ENCODE peak calls at places on chromosomes 16 and 17, in six cellular contexts. D is activated CD8-positive, alpha-beta memory T cell treated with anti-CD3 and anti-CD28 coated beads, Interleukin-2, amount 50 U/mL, for 4 hours; M is MM.1S; S is islet precursor cell; Z is cardiac fibroblast; B is lower leg skin. W is an unnamed sample.

GRCh38 chr17:10018461-10018891 is 113.4 kb upstream of the RCVRN start:
- DNase-seq in M (no peak), Z (no peak), D (no peak), S (no peak), B (no peak), W (no peak)

GRCh38 chr17:79952915-79953314 is 82.8 kb downstream of the TBC1D16 start:
- DNase-seq in S (peak), Z (no peak), M (no peak), B (peak), D (no peak), W (no peak)

GRCh38 chr17:21058098-21058893 is 15.5 kb upstream of the USP22 start:
- DNase-seq in D (no peak), B (no peak), Z (peak), M (no peak), S (peak), W (no peak)

GRCh38 chr17:50270430-50271172 is 3.7 kb upstream of the TMEM92 start:
- DNase-seq in Z (peak), M (no peak), S (peak), B (peak), D (peak), W (no peak)

GRCh38 chr17:74852237-74853047 is 7.2 kb downstream of the GRIN2C start:
- DNase-seq in S (peak), D (peak), B (no peak), Z (peak), M (peak), W (no peak)

GRCh38 chr16:83713597-83713996 is 94.2 kb upstream of the HSBP1 start:
- DNase-seq in B (no peak), M (peak), Z (no peak), S (no peak), D (no peak), W (no peak)

GRCh38 chr16:9128346-9129342 is 37.2 kb downstream of the HAPSTR1 start:
- DNase-seq in S (peak), D (no peak), M (no peak), B (peak), Z (no peak), W (no peak)

GRCh38 chr16:67170168-67170947 is at the start of gene NOL3:
- DNase-seq in M (peak), B (peak), Z (peak), D (no peak), S (peak), W (peak)

GRCh38 chr16:29898786-29899515 is 399 bp downstream of the SEZ6L2 start:
- DNase-seq in S (no peak), M (no peak), B (no peak), Z (no peak), D (no peak), W (no peak)

GRCh38 chr16:19377864-19378263 is 39.8 kb upstream of the TMC5 start:
- DNase-seq in M (no peak), B (no peak), D (no peak), S (no peak), Z (no peak), W (no peak)

GRCh38 chr17:12046786-12047185 is 26.1 kb downstream of the MAP2K4 start:
- DNase-seq in D (no peak), B (no peak), M (no peak), S (no peak), Z (no peak), W (no peak)

GRCh38 chr16:52812945-52813556 is 239.6 kb downstream of the CHD9NB start:
- DNase-seq in D (no peak), S (no peak), Z (peak), M (no peak), B (no peak), W (peak)

GRCh38 chr17:30586818-30587595 is 109.8 kb downstream of the GOSR1 start:
- DNase-seq in M (no peak), Z (peak), S (no peak), D (no peak), B (peak), W (peak)

W was measured in RCC 7860.